ENCODE peak calls at places on chromosomes 2 and 18, in ten cellular contexts. I is left lung, Y is HCT116, V is left ventricle myocardium inferior, C is body of pancreas, D is RWPE2, Q is tibial nerve, N is foreskin fibroblast, G is OCI-LY7, U is BE2C. F is an unnamed sample.

GRCh38 chr2:9765611-9766531 is 77.4 kb upstream of the TAF1B start:
- DNase-seq in I (peak; percentile 77), Y (no peak), V (no peak), C (no peak), D (no peak), Q (no peak), N (no peak), G (no peak), U (no peak), F (peak; percentile 38)

GRCh38 chr2:8229546-8229986 is 452.3 kb upstream of the ID2 start:
- DNase-seq in I (peak; percentile 82), Y (peak; percentile 15), V (peak; percentile 57), C (peak; percentile 53), D (no peak), Q (peak; percentile 61), N (peak; percentile 71), G (peak; percentile 83), U (peak; percentile 24), F (no peak)

GRCh38 chr2:172311921-172312345 is 115.5 kb upstream of the ITGA6 start:
- DNase-seq in I (no peak), Y (no peak), V (peak; percentile 33), C (peak; percentile 50), D (no peak), Q (peak; percentile 55), N (no peak), G (no peak), U (no peak), F (peak; percentile 24)

GRCh38 chr18:7158201-7158600 is 40.6 kb upstream of the LAMA1 start:
- DNase-seq in I (no peak), Y (no peak), V (no peak), C (no peak), D (no peak), Q (no peak), N (peak; percentile 61), G (no peak), U (no peak), F (no peak)

GRCh38 chr2:64104944-64105343 is 39.3 kb downstream of the PELI1 start:
- DNase-seq in I (no peak), Y (no peak), V (no peak), C (no peak), D (no peak), Q (no peak), N (no peak), G (no peak), U (no peak), F (no peak)

GRCh38 chr2:168585700-168586099 is 129.6 kb downstream of the CERS6 start:
- DNase-seq in I (no peak), Y (no peak), V (no peak), C (no peak), D (no peak), Q (no peak), N (no peak), G (no peak), U (no peak), F (no peak)

GRCh38 chr18:36697905-36698304 is 130.9 kb downstream of the TPGS2 start:
- DNase-seq in I (no peak), Y (no peak), V (no peak), C (no peak), D (no peak), Q (no peak), N (peak; percentile 87), G (no peak), U (no peak), F (no peak)

GRCh38 chr2:159013103-159013502 is 44.7 kb downstream of the TANC1 start:
- DNase-seq in I (no peak), Y (no peak), V (no peak), C (no peak), D (no peak), Q (no peak), N (no peak), G (no peak), U (no peak), F (no peak)

GRCh38 chr2:170260188-170260587 is 82.2 kb downstream of the MYO3B start:
- DNase-seq in I (no peak), Y (no peak), V (no peak), C (no peak), D (no peak), Q (no peak), N (no peak), G (no peak), U (no peak), F (no peak)

GRCh38 chr2:29706171-29706690 is 215.2 kb downstream of the ALK start:
- DNase-seq in I (no peak), Y (no peak), V (no peak), C (no peak), D (no peak), Q (no peak), N (no peak), G (no peak), U (no peak), F (no peak)

GRCh38 chr2:203880557-203881125 is 13.1 kb downstream of the CTLA4 start:
- DNase-seq in I (no peak), Y (no peak), V (no peak), C (no peak), D (no peak), Q (no peak), N (no peak), G (no peak), U (no peak), F (no peak)

GRCh38 chr18:70683263-70683662 is 394.4 kb downstream of the SOCS6 start:
- DNase-seq in I (no peak), Y (no peak), V (no peak), C (no peak), D (no peak), Q (no peak), N (no peak), G (no peak), U (no peak), F (no peak)

GRCh38 chr18:58527116-58528010 is 101.5 kb downstream of the ALPK2 start:
- DNase-seq in I (no peak), Y (no peak), V (no peak), C (no peak), D (no peak), Q (no peak), N (no peak), G (no peak), U (no peak), F (no peak)

GRCh38 chr2:145088733-145089132 is 568.8 kb upstream of the ZEB2 start:
- DNase-seq in I (no peak), Y (no peak), V (no peak), C (no peak), D (no peak), Q (no peak), N (peak; percentile 78), G (no peak), U (no peak), F (no peak)

GRCh38 chr2:74099835-74100234 is 47.9 kb downstream of the BOLA3 start:
- DNase-seq in I (no peak), Y (no peak), V (peak; percentile 69), C (no peak), D (no peak), Q (no peak), N (no peak), G (no peak), U (no peak), F (no peak)

DNA sequence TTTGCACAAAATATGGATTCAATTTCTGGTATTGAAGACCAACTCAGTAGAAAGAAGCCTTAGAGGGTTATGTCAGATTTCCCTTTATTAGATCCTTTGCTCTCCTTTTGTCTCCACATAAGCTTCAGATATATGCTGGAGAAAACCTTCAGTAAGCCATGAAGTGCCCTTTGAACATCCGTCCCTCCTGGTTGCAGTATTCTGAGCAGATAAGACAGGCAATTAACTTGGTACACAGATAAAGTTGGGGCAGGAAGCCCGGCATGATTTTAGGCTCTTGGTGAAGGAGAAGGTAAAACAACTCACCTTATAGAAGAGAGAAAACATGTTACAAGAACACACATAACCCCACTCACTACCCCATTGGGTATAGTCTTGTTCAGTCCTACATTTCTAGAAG is 76.4 kb downstream of the SRD5A2 start:
- DNase-seq in I (no peak), Y (no peak), V (no peak), C (no peak), D (no peak), Q (no peak), N (no peak), G (no peak), U (no peak), F (no peak)
- H3K4me3 ChIP-seq in I (no peak overlapping the region), Y (no peak overlapping the region), V (no peak overlapping the region), C (no peak overlapping the region), D (no peak overlapping the region), Q (no peak overlapping the region), N (no peak overlapping the region), G (no peak overlapping the region), U (no peak overlapping the region), F (no peak overlapping the region)

GRCh38 chr2:115910270-115910669 is 1467.8 kb downstream of the DPP10 start:
- DNase-seq in I (no peak), Y (no peak), V (no peak), C (no peak), D (no peak), Q (no peak), N (no peak), G (no peak), U (no peak), F (no peak)
- TF ChIP-seq CTCF in I (no peak), Y (no peak), V (no peak), C (no peak), D (peak; percentile 43), Q (no peak), N (no peak), G (no peak), U (no peak), F (no peak)

GRCh38 chr2:128362889-128363228 is 44.2 kb upstream of the HS6ST1 start:
- DNase-seq in I (no peak), Y (no peak), V (no peak), C (peak; percentile 32), D (no peak), Q (no peak), N (peak; percentile 79), G (no peak), U (no peak), F (peak; percentile 78)
- H3K4me3 ChIP-seq in I (no peak overlapping the region), Y (no peak overlapping the region), V (no peak overlapping the region), C (no peak overlapping the region), D (no peak overlapping the region), Q (no peak overlapping the region), N (no peak overlapping the region), G (no peak overlapping the region), U (no peak overlapping the region), F (no peak overlapping the region)

DNA sequence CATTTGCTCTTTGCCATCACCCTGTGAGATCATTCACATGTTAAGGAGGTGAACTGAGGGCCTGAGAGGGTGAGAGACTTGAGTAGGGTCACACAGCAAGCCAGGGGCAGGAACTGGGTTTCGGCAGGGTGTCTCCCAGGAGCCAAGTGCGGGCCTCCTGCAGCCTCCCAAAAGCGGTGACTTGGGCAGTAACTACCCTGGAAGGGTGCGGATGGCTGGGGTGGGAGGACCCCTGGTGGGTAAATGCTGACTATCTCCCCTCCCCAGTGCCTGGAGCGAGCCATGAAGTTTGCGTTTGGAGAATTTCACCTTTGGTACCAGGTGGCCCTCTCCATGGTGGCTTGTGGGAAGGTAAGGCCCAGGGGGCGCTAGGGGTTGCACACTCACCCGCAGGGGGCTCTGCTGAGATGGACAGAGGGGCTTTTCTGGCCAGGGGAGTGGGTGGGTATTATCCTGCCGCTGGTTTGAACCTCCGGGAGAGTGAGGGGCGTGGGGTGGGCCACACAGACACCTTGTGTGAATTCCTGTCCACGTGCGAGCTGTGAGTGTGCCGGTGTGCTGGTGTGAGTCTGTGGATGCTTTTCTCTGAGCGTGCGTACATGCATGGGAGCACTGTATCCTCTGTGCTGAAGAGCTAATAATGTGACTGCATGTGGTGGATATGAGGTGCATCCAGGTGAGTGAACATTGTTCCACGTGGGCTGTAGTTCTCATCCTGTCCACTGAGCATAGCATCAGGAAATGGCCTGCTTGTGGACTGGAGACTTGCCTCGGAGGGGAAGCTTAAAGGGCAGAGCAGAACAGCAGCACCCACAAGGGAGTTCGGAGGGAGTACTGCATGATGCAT is 91.0 kb upstream of the MCFD2 start:
- DNase-seq in I (peak; percentile 53), Y (no peak), V (no peak), C (peak; percentile 20), D (no peak), Q (no peak), N (no peak), G (no peak), U (no peak), F (no peak)
- TF ChIP-seq CTCF in I (no peak), Y (peak; percentile 8), V (peak; percentile 28), C (no peak), D (no peak), Q (no peak), N (no peak), G (no peak), U (no peak), F (no peak)

F was measured in breast epithelium.